ENCODE peak calls at places on chromosomes 6 and 20, in ten cellular contexts. A is colonic mucosa, X is A549, R is WTC11, M is RWPE2, P is HFFc6, D is astrocyte of the spinal cord, Y is epithelial cell of esophagus, H is brain microvascular endothelial cell, Q is left ventricle myocardium inferior. Z is an unnamed sample.

GRCh38 chr6:90284745-90285481 is 11.7 kb downstream of the BACH2 start:
- DNase-seq in H (peak; percentile 63), Q (no peak), R (no peak), X (no peak), A (no peak), M (no peak), P (no peak), D (peak; percentile 84), Y (peak; percentile 64), Z (no peak)

GRCh38 chr6:124495316-124496176 is 466.7 kb upstream of the RNF217 start:
- DNase-seq in Q (no peak), D (no peak), A (no peak), H (no peak), R (no peak), X (no peak), Y (no peak), M (no peak), P (no peak), Z (no peak)

GRCh38 chr6:135196739-135197510 is 15.8 kb downstream of the MYB start:
- DNase-seq in A (no peak), Y (no peak), P (no peak), Q (no peak), D (no peak), R (no peak), X (no peak), M (no peak), H (no peak), Z (no peak)

GRCh38 chr6:75934643-75935472 is 137.6 kb downstream of the IMPG1 start:
- DNase-seq in R (peak; percentile 46), P (peak; percentile 75), M (no peak), A (peak; percentile 37), H (peak; percentile 73), Q (no peak), Y (peak; percentile 73), X (peak; percentile 73), D (peak; percentile 83), Z (peak; percentile 53)

GRCh38 chr6:147192278-147192911 is 11.8 kb upstream of the STXBP5 start:
- DNase-seq in H (no peak), A (no peak), D (no peak), Y (no peak), X (no peak), P (no peak), Q (no peak), M (no peak), R (no peak), Z (no peak)

GRCh38 chr6:57013501-57013900 is 33.0 kb upstream of the KIAA1586 start:
- DNase-seq in Q (no peak), Y (peak; percentile 86), X (no peak), D (peak; percentile 62), P (peak; percentile 82), M (no peak), R (no peak), A (no peak), H (peak; percentile 41), Z (no peak)

GRCh38 chr20:32007787-32008616 is 2.2 kb upstream of the CCM2L start:
- DNase-seq in Y (no peak), X (no peak), M (no peak), Q (peak; percentile 58), H (no peak), A (no peak), D (no peak), P (no peak), R (peak; percentile 50), Z (no peak)

GRCh38 chr6:5053038-5053437 is 32.1 kb upstream of the PPP1R3G start:
- DNase-seq in X (no peak), A (no peak), D (peak; percentile 20), R (no peak), P (no peak), M (no peak), H (no peak), Q (no peak), Y (no peak), Z (no peak)

GRCh38 chr20:4942336-4942735 is 59.0 kb downstream of the SLC23A2 start:
- DNase-seq in R (no peak), Q (no peak), Y (no peak), A (no peak), X (no peak), P (no peak), M (no peak), D (no peak), H (no peak), Z (no peak)

GRCh38 chr6:108564178-108564577 is 3.5 kb downstream of the FOXO3 start:
- DNase-seq in Y (peak; percentile 81), D (peak; percentile 95), P (peak; percentile 98), Q (no peak), A (no peak), H (peak; percentile 88), M (no peak), X (no peak), R (no peak), Z (no peak)

GRCh38 chr6:143399176-143399575 is 51.3 kb downstream of the ADAT2 start:
- DNase-seq in A (no peak), D (no peak), H (no peak), R (no peak), P (no peak), M (no peak), Y (no peak), Q (no peak), X (no peak), Z (no peak)

GRCh38 chr6:74578339-74578738 is 627.5 kb downstream of the COL12A1 start:
- DNase-seq in H (peak; percentile 11), D (peak; percentile 84), M (no peak), Y (no peak), P (peak; percentile 28), A (no peak), R (no peak), X (no peak), Q (no peak), Z (no peak)

GRCh38 chr6:47248446-47248845 is 61.3 kb downstream of the TNFRSF21 start:
- DNase-seq in X (no peak), M (no peak), Q (no peak), R (no peak), P (no peak), A (no peak), Y (no peak), H (no peak), D (no peak), Z (no peak)

GRCh38 chr6:119575721-119576120 is 226.2 kb upstream of the MAN1A1 start:
- DNase-seq in D (peak; percentile 70), A (no peak), X (no peak), R (no peak), H (peak; percentile 16), M (no peak), Q (no peak), P (peak; percentile 87), Y (peak; percentile 69), Z (no peak)

GRCh38 chr6:108588586-108588985 is 27.9 kb downstream of the FOXO3 start:
- DNase-seq in H (peak; percentile 79), P (peak; percentile 61), Y (peak; percentile 63), D (peak; percentile 77), R (no peak), A (peak; percentile 35), M (no peak), Q (no peak), X (no peak), Z (no peak)

GRCh38 chr6:13427838-13428527 is 59.4 kb downstream of the GFOD1 start:
- DNase-seq in M (no peak), Y (no peak), H (no peak), X (no peak), A (no peak), R (peak; percentile 33), P (no peak), D (no peak), Q (no peak), Z (no peak)
- TF ChIP-seq CTCF in M (no peak), Y (no peak), H (peak; percentile 54), X (no peak), A (no peak), R (no peak), P (no peak), D (no peak), Q (no peak), Z (no peak)

GRCh38 chr6:85677243-85677956 is 34.7 kb upstream of the SYNCRIP start:
- DNase-seq in P (no peak), D (peak; percentile 37), R (no peak), H (no peak), M (no peak), X (no peak), Y (peak; percentile 14), Q (no peak), A (no peak), Z (no peak)
- TF ChIP-seq CTCF in P (peak; percentile 47), D (peak; percentile 26), R (no peak), H (peak; percentile 25), M (no peak), X (peak; percentile 15), Y (no peak), Q (peak; percentile 38), A (no peak), Z (no peak)

GRCh38 chr6:16758163-16758975 is 2.9 kb downstream of the ATXN1 start:
- DNase-seq in X (no peak), D (peak; percentile 53), P (no peak), M (no peak), H (no peak), Q (no peak), Y (no peak), A (peak; percentile 27), R (no peak), Z (no peak)

GRCh38 chr6:16759181-16759645 is 2.0 kb downstream of the ATXN1 start:
- DNase-seq in X (no peak), Q (no peak), Y (no peak), H (no peak), A (peak; percentile 42), P (peak; percentile 43), R (no peak), D (peak; percentile 54), M (no peak), Z (peak; percentile 4)

GRCh38 chr6:16760536-16761468 is at the start of gene ATXN1:
- DNase-seq in R (peak; percentile 41), A (peak; percentile 68), H (peak; percentile 70), P (peak; percentile 68), Y (peak; percentile 65), Q (peak; percentile 57), M (no peak), D (no peak), X (peak; percentile 18), Z (peak; percentile 21)

GRCh38 chr6:16761469-16762264 is 407 bp upstream of the ATXN1 start:
- DNase-seq in A (peak; percentile 94), Y (peak; percentile 89), H (peak; percentile 90), Q (peak; percentile 86), P (peak; percentile 89), R (peak; percentile 87), D (peak; percentile 95), M (peak; percentile 91), X (peak; percentile 61), Z (peak; percentile 86)

GRCh38 chr6:16759646-16760535 is 1.4 kb downstream of the ATXN1 start:
- DNase-seq in P (peak; percentile 86), M (peak; percentile 82), R (peak; percentile 72), D (peak; percentile 91), Q (peak; percentile 94), H (peak; percentile 83), A (peak; percentile 92), X (peak; percentile 43), Y (peak; percentile 87), Z (peak; percentile 74)
- TF ChIP-seq CTCF in P (peak; percentile 47), M (peak; percentile 14), R (no peak), D (peak; percentile 7), Q (peak; percentile 30), H (peak; percentile 16), A (no peak), X (no peak), Y (peak; percentile 4), Z (no peak)

DNA sequence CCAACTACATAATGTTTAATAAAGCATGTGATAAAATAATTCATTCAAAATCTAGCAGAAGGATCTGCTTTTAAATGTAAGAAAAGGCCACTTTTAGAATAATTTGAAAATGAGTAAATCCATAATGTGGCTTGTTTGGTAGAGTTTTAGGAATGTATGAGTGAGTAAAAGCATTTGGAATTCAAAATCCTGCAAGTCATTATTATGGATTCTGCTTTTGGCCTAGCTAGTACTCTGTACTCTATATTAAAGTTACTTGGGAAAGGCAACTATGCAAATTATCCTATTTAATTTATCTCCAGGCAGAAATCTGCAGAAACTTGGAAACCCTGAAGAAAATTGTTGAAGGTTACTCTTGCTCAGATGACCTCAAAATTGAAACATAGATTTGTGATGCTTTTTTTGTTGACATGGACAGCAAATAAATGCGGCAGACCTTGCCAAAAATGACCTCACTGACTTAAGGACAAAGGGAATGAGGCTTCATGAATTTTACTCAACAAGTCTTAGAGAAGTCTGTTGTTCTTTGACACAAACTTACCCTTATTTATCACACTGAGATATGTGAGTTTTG is 477.0 kb upstream of the EYS start:
- DNase-seq in P (peak; percentile 34), Q (no peak), X (no peak), A (no peak), R (no peak), H (no peak), Y (no peak), M (no peak), D (peak; percentile 59), Z (no peak)
- TF ChIP-seq CTCF in P (no peak), Q (no peak), X (no peak), A (no peak), R (no peak), H (no peak), Y (no peak), M (no peak), D (no peak), Z (no peak)

Z was measured in Calu3.